ENCODE peak calls at places on chromosomes 12 and 14, in four cellular contexts. L is stimulated activated CD4-positive, alpha-beta T cell treated with anti-CD3 and anti-CD28 coated beads, Interleukin-4, amount 100 ng/mL, for 24 hours; R is left ventricle myocardium superior; W is LNCaP clone FGC. Q is an unnamed sample.

GRCh38 chr14:59537476-59537875 is 39.1 kb downstream of the CCDC175 start:
- DNase-seq in W (no peak), R (no peak), L (no peak), Q (no peak)

GRCh38 chr14:105859717-105860614 is 333.6 kb downstream of the TMEM121 start:
- DNase-seq in W (no peak), L (no peak), R (peak), Q (no peak)

GRCh38 chr14:45940318-45940717 is 687.3 kb upstream of the MIS18BP1 start:
- DNase-seq in L (no peak), W (no peak), R (no peak), Q (no peak)

GRCh38 chr12:27140478-27140969 is 58.1 kb upstream of the C12orf71 start:
- DNase-seq in W (no peak), R (no peak), L (no peak), Q (no peak)

GRCh38 chr12:69655616-69656336 is 43.3 kb downstream of the BEST3 start:
- DNase-seq in L (no peak), W (no peak), R (no peak), Q (no peak)

GRCh38 chr12:59808317-59808910 is 212.6 kb downstream of the SLC16A7 start:
- DNase-seq in R (no peak), L (peak), W (no peak), Q (no peak)

GRCh38 chr14:70785556-70785955 is 23.8 kb downstream of the MAP3K9 start:
- DNase-seq in R (no peak), W (no peak), L (no peak), Q (no peak)

GRCh38 chr14:34711169-34711568 is 3.2 kb downstream of the CFL2 start:
- DNase-seq in W (no peak), R (no peak), L (no peak), Q (no peak)

GRCh38 chr14:96264850-96265249 is 8.8 kb downstream of the BDKRB1 start:
- DNase-seq in L (no peak), W (no peak), R (no peak), Q (no peak)

GRCh38 chr12:34033628-34034296 is 11.5 kb downstream of the ALG10 start:
- DNase-seq in L (no peak), R (no peak), W (peak), Q (no peak)

GRCh38 chr14:94942601-94943000 is 172.7 kb upstream of the GSC start:
- DNase-seq in W (no peak), R (no peak), L (no peak), Q (no peak)

GRCh38 chr12:119409043-119409442 is 74.5 kb downstream of the CCDC60 start:
- DNase-seq in W (no peak), L (no peak), R (no peak), Q (no peak)

GRCh38 chr12:45713108-45713507 is 16.4 kb upstream of the ARID2 start:
- DNase-seq in W (no peak), L (no peak), R (no peak), Q (no peak)

GRCh38 chr12:119938049-119938667 is 50.9 kb upstream of the BICDL1 start:
- DNase-seq in W (peak), L (peak), R (no peak), Q (peak)

GRCh38 chr12:65232490-65233077 is 45.9 kb upstream of the MSRB3 start:
- DNase-seq in W (no peak), R (no peak), L (no peak), Q (no peak)